ENCODE peak calls at places on chromosomes 13 and 19, in five cellular contexts. I is Calu3; A is HS-5; E is CD8-positive, alpha-beta memory T cell; Z is dorsolateral prefrontal cortex. U is an unnamed sample.

GRCh38 chr19:44684892-44685847 is 13.8 kb upstream of the CEACAM16 start:
- DNase-seq in I (peak), A (peak), E (no peak), Z (no peak), U (no peak)

GRCh38 chr13:49371943-49372636 is 71.8 kb downstream of the CAB39L start:
- DNase-seq in I (no peak), A (no peak), E (peak), Z (no peak), U (no peak)

GRCh38 chr13:23847545-23847944 is 41.7 kb downstream of the MIPEP start:
- DNase-seq in I (no peak), A (no peak), E (no peak), Z (no peak), U (no peak)

GRCh38 chr19:38736413-38737280 is 7.6 kb downstream of the CAPN12 start:
- DNase-seq in I (peak), A (no peak), E (peak), Z (no peak), U (no peak)

GRCh38 chr13:90686438-90686837 is 661.0 kb upstream of the MIR17HG start:
- DNase-seq in I (no peak), A (peak), E (no peak), Z (no peak), U (no peak)

GRCh38 chr19:51727349-51727880 is 3.6 kb upstream of the HAS1 start:
- DNase-seq in I (no peak), A (no peak), E (no peak), Z (no peak), U (no peak)

GRCh38 chr13:94660695-94661324 is 51.5 kb downstream of the SOX21 start:
- DNase-seq in I (no peak), A (no peak), E (no peak), Z (no peak), U (no peak)

GRCh38 chr19:2900296-2901252 is at the start of gene ZNF57:
- DNase-seq in I (peak), A (peak), E (peak), Z (peak), U (peak)

GRCh38 chr13:32330438-32330837 is 15.1 kb downstream of the BRCA2 start:
- DNase-seq in I (no peak), A (no peak), E (no peak), Z (no peak), U (no peak)

GRCh38 chr13:31236211-31236786 is 36.5 kb downstream of the B3GLCT start:
- DNase-seq in I (no peak), A (no peak), E (no peak), Z (no peak), U (no peak)

GRCh38 chr13:48891586-48891985 is 84.1 kb upstream of the FNDC3A start:
- DNase-seq in I (peak), A (no peak), E (no peak), Z (no peak), U (no peak)

GRCh38 chr13:64332048-64332447 is 2898.1 kb downstream of the PCDH9 start:
- DNase-seq in I (no peak), A (no peak), E (no peak), Z (no peak), U (no peak)

U was measured in occipital lobe.